ENCODE peak calls at places on chromosomes 1 and 21, in five cellular contexts. O, X, I, N and U are unnamed samples.
A peak's percentile ranks its signal among the peaks of the same experiment; 100 is the strongest.

GRCh38 chr1:109466440-109467300 is at the start of gene SYPL2:
- DNase-seq in I (peak; percentile 15), X (peak; percentile 28), N (no peak), O (peak; percentile 59), U (peak; percentile 51)

GRCh38 chr1:111895456-111895855 is 94.0 kb downstream of the KCND3 start:
- DNase-seq in I (no peak), X (no peak), N (no peak), O (peak; percentile 52), U (peak; percentile 74)

GRCh38 chr1:241637604-241638003 is 2.6 kb downstream of the CHML start:
- DNase-seq in I (no peak), O (no peak), N (no peak), X (peak; percentile 46), U (peak; percentile 2)

GRCh38 chr1:100581096-100581705 is 43.3 kb downstream of the GPR88 start:
- DNase-seq in N (no peak), X (no peak), O (no peak), I (no peak), U (no peak)

GRCh38 chr1:55877440-55878232 is 662.5 kb upstream of the USP24 start:
- DNase-seq in X (peak; percentile 3), I (no peak), N (no peak), O (peak; percentile 77), U (no peak)

GRCh38 chr1:41670558-41670957 is 186.1 kb upstream of the EDN2 start:
- DNase-seq in X (peak; percentile 83), N (no peak), O (peak; percentile 76), I (no peak), U (no peak)

GRCh38 chr1:5938068-5938740 is 54.0 kb downstream of the NPHP4 start:
- DNase-seq in N (no peak), X (peak; percentile 74), O (peak; percentile 83), I (no peak), U (no peak)

GRCh38 chr21:35395728-35396127 is 346.6 kb upstream of the RUNX1 start:
- DNase-seq in X (peak; percentile 67), I (no peak), O (peak; percentile 60), N (no peak), U (no peak)

GRCh38 chr21:16913010-16913409 is 599.8 kb upstream of the CXADR start:
- DNase-seq in N (no peak), O (no peak), I (no peak), X (no peak), U (no peak)

GRCh38 chr21:19935459-19935858 is 1062.8 kb upstream of the NCAM2 start:
- DNase-seq in I (no peak), O (no peak), N (no peak), X (no peak), U (no peak)

GRCh38 chr21:44575307-44576024 is 1.9 kb downstream of the KRTAP10-4 start:
- DNase-seq in I (no peak), O (no peak), N (no peak), X (no peak), U (no peak)

GRCh38 chr1:12195416-12195815 is 28.6 kb downstream of the TNFRSF1B start:
- DNase-seq in I (no peak), O (no peak), N (no peak), X (no peak), U (no peak)

GRCh38 chr1:25797939-25798338 is 2.1 kb upstream of the SELENON start:
- DNase-seq in X (peak; percentile 32), I (no peak), O (peak; percentile 19), N (no peak), U (peak; percentile 60)

GRCh38 chr1:185520188-185520935 is 203.3 kb upstream of the IVNS1ABP start:
- DNase-seq in X (peak; percentile 65), I (no peak), O (peak; percentile 4), N (no peak), U (no peak)

GRCh38 chr1:209643295-209644020 is 8.8 kb downstream of the LAMB3 start:
- DNase-seq in N (no peak), O (peak; percentile 49), I (no peak), X (no peak), U (no peak)

GRCh38 chr1:102919659-102920058 is 188.7 kb downstream of the COL11A1 start:
- DNase-seq in O (peak; percentile 2), X (peak; percentile 81), I (no peak), N (no peak), U (no peak)

GRCh38 chr1:156895927-156896326 is 2.4 kb downstream of the PEAR1 start:
- DNase-seq in O (no peak), X (no peak), I (no peak), N (no peak), U (no peak)

GRCh38 chr1:31782066-31782762 is 18.1 kb upstream of the ADGRB2 start:
- DNase-seq in X (no peak), I (no peak), N (no peak), O (no peak), U (no peak)

GRCh38 chr1:100921110-100921706 is 25.3 kb downstream of the SLC30A7 start:
- DNase-seq in O (peak; percentile 55), N (no peak), X (peak; percentile 74), I (peak; percentile 57), U (peak; percentile 67)

GRCh38 chr1:109671067-109671466 is 3.2 kb downstream of the GSTM2 start:
- DNase-seq in I (no peak), N (no peak), X (no peak), O (no peak), U (no peak)

GRCh38 chr21:26709090-26709489 is 136.0 kb upstream of the CYYR1 start:
- DNase-seq in X (peak; percentile 49), N (no peak), I (no peak), O (no peak), U (no peak)

GRCh38 chr21:15343066-15343465 is 278.3 kb upstream of the NRIP1 start:
- DNase-seq in N (no peak), I (no peak), X (no peak), O (no peak), U (no peak)

GRCh38 chr21:43731891-43732711 is 13.2 kb downstream of the PDXK start:
- DNase-seq in X (no peak), I (no peak), N (no peak), O (no peak), U (peak; percentile 93)